ENCODE peak calls at places on chromosome 22, in four cellular contexts. K is heart left ventricle, H is body of pancreas, C is lower lobe of right lung. O is an unnamed sample.

GRCh38 chr22:29870574-29870973 is 12.4 kb upstream of the MTMR3 start:
- DNase-seq in H (no peak), C (no peak), K (no peak), O (no peak)

GRCh38 chr22:22374579-22374978 is 130.0 kb downstream of the VPREB1 start:
- DNase-seq in C (no peak), H (no peak), K (no peak), O (no peak)

GRCh38 chr22:24482998-24483397 is 12.1 kb upstream of the UPB1 start:
- DNase-seq in K (no peak), C (no peak), H (no peak), O (no peak)

GRCh38 chr22:44685384-44686056 is 16.5 kb upstream of the PRR5 start:
- DNase-seq in C (peak), H (no peak), K (no peak), O (no peak)

GRCh38 chr22:23399367-23400285 is 180.5 kb downstream of the IGLL1 start:
- DNase-seq in H (no peak), K (no peak), C (no peak), O (no peak)

GRCh38 chr22:42758929-42759629 is 38.4 kb upstream of the A4GALT start:
- DNase-seq in H (no peak), K (no peak), C (no peak), O (no peak)

GRCh38 chr22:46009730-46010129 is 32.8 kb upstream of the WNT7B start:
- DNase-seq in K (peak), H (peak), C (peak), O (no peak)

GRCh38 chr22:41261541-41262249 is 21.0 kb upstream of the CHADL start:
- DNase-seq in K (peak), H (no peak), C (no peak), O (no peak)

GRCh38 chr22:50078246-50078645 is 7.0 kb downstream of the MLC1 start:
- DNase-seq in C (no peak), H (no peak), K (no peak), O (no peak)

GRCh38 chr22:24758164-24758799 is 16.2 kb downstream of the PIWIL3 start:
- DNase-seq in C (no peak), H (peak), K (peak), O (no peak)

DNA sequence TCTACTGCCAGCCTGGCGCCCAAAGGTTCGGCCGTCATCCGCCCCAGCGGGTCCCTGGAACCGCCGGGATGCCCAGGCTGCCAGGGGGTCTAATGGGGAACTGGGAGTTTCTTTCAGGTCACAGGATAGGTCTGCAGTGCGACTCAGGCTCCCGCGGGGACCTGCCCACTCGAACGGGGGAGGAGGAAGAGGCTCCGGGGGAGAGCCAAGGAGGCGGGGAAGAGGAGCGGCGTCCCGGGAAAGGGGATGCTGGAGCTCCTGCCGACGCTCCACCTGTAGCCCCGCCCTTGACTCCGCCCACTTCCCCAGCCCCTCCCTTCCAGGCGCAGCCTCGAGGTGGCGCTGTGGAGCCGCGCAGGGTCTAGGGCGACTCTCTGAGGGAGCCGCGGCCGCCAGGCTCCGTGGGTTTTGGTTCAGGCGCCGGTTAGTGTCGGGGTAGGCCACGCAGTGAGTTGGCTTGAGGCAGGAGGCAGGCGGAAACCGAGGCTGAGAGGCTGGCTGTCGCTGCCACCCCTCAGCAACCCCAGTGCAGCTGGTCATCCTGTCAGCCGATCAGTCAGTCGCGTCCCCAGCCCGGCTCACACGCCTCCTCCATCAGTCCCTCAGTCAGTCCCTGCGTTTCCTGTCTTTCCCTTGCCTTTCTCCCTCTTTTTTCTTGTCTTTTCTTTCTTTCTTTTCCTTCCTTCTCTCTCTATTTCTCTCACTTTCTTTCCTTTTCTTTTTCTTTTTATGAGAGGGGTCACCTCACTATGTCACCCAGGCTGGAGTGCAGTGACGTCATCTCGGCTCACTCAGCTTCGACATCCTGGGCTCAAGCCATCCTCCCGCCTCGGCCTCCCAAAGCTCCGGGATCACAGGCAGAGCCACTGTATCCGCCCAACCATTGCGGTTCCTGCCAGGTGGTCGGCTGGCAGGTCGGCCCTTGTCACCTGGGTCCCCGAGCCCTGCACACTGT is 26.4 kb downstream of the YWHAH start:
- DNase-seq in C (peak), H (peak), K (peak), O (peak)
- H3K4me3 ChIP-seq in C (peak), H (no peak), K (peak), O (peak)

GRCh38 chr22:38953577-38954413 is 3.6 kb upstream of the APOBEC3A start:
- DNase-seq in K (no peak), H (no peak), C (no peak), O (no peak)

GRCh38 chr22:38952382-38952993 is 4.9 kb upstream of the APOBEC3A start:
- DNase-seq in K (no peak), C (no peak), H (no peak), O (no peak)

GRCh38 chr22:38951734-38952133 is 5.7 kb upstream of the APOBEC3A start:
- DNase-seq in H (no peak), K (no peak), C (no peak), O (no peak)

GRCh38 chr22:38954414-38955043 is 2.9 kb upstream of the APOBEC3A start:
- DNase-seq in K (no peak), H (no peak), C (no peak), O (no peak)

GRCh38 chr22:38953091-38953490 is 4.3 kb upstream of the APOBEC3A start:
- DNase-seq in H (no peak), C (no peak), K (no peak), O (no peak)
- H3K27ac ChIP-seq in H (no peak), C (peak), K (no peak), O (no peak)

GRCh38 chr22:17106785-17107546 is 14.2 kb downstream of the TMEM121B start:
- DNase-seq in H (no peak), C (peak), K (peak), O (no peak)

GRCh38 chr22:17105143-17106129 is 15.7 kb downstream of the TMEM121B start:
- DNase-seq in K (no peak), H (no peak), C (no peak), O (peak)

GRCh38 chr22:17104336-17104935 is 16.7 kb downstream of the TMEM121B start:
- DNase-seq in K (no peak), H (no peak), C (no peak), O (no peak)

GRCh38 chr22:17107547-17107810 is 13.7 kb downstream of the TMEM121B start:
- DNase-seq in K (no peak), C (no peak), H (no peak), O (no peak)

GRCh38 chr22:17106161-17106784 is 14.9 kb downstream of the TMEM121B start:
- DNase-seq in C (no peak), K (no peak), H (no peak), O (peak)
- TF ChIP-seq CTCF in C (no peak), K (no peak), H (no peak), O (no peak)

DNA sequence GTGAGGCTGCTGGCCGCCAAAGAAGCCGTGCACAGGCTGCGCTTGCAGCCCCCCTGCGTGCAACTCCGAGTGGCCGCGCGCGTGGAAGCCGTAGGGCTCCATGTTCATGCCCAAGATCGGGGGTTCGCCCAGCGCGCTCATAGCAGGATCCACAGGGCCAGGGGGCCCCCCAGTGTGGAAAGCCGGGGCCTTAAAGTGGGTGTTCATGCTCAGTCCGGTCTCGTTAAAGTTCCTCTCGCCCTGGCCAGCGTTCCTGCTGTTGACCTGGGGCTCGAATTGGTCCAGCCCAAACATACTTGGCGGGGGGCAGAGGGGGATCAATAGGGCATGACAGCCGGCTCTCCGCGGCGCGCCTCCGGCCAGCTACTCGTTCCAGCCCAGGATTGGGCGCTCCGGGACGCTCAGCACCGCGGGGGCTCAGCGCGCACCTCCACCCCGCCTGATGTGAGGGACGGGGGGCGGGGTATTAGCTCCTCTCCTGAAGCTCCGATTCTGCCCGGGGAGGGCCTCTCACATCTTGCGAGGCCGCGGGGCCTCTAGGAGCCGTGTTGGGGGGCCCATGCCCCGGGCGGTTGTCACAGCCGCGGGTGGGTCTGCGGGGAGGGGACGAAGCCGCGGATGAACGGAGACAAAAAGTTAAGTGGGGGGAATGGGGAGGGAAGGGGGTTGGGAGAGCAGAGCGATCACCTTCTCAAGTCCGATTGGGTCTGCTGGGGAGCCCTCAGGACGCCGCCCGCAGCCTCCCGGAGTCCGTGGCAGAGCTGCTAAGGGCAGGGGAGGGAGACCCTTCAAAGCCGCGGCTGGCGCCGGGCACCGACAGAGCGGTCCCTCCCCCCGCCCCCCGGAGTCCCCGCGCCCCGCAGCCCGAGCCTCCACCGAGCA is 1.1 kb downstream of the MN1 start:
- DNase-seq in H (no peak), K (peak), C (no peak), O (no peak)
- H3K4me3 ChIP-seq in H (peak), K (peak), C (peak), O (peak)

DNA sequence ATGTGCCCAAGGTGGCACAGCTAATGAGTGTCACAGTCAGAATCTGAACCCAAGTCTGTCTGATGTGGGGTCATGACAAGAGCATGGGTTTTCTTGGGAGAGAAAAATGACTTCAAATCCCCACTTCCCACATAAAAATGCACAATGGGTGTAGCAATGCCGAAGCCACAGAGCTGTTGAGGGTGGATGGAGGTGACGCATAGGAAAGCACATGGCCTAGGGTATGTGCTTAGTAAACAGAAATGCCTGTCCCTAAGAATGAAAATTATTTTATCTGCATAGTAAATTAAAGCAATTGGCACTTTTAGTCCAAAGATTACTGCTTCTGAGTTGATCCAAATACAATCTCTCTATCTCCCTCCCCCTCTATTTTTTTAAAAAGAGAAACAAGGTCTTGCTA is 10.9 kb downstream of the MICAL3 start:
- DNase-seq in C (no peak), K (no peak), H (no peak), O (no peak)
- H3K27ac ChIP-seq in C (no peak), K (no peak), H (no peak), O (no peak)

DNA sequence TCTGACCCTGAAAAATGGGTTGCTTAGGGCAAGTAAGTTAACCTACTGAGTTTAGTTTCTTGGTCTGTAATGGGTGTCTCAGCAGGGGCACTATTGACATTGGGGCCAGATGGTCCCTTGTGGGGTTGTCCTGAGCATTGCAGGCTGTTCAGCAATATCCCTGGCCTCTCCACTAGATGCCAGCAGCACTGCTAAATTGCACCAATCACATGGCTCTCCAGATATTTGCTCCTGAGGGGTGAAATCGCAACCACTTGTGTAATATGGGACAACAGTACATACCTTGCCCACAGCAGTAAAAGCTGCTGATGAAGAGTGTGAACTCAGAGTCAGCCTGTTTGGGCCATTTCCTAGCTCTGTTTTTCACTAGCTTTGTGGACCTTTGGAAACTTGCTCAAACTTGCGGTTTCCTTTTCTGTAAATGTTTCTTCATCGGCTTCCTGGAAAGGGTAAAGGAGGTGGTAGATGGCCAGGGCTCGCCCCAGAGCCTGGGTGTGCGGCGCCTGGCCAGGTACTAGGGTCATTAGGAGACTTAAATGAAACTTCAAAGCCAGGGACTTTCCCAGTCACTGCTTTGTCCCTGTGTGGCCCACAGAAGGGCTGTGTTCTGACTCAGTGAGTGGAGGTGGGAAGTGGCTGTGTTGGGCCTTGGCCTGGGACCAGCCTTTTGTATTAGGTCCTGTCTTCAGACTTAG is 13.0 kb downstream of the NCF4 start:
- DNase-seq in K (no peak), H (peak), C (peak), O (peak)
- TF ChIP-seq CTCF in K (peak), H (peak), C (peak), O (no peak)

GRCh38 chr22:48558606-48559402 is 1268.9 kb downstream of the BRD1 start:
- DNase-seq in C (no peak), K (peak), H (no peak), O (no peak)

GRCh38 chr22:48560836-48561235 is 1266.8 kb downstream of the BRD1 start:
- DNase-seq in K (peak), H (no peak), C (peak), O (no peak)

GRCh38 chr22:48560389-48560751 is 1267.3 kb downstream of the BRD1 start:
- DNase-seq in H (no peak), C (peak), K (no peak), O (no peak)

GRCh38 chr22:48561676-48562075 is 1266.0 kb downstream of the BRD1 start:
- DNase-seq in C (peak), H (no peak), K (peak), O (no peak)

DNA sequence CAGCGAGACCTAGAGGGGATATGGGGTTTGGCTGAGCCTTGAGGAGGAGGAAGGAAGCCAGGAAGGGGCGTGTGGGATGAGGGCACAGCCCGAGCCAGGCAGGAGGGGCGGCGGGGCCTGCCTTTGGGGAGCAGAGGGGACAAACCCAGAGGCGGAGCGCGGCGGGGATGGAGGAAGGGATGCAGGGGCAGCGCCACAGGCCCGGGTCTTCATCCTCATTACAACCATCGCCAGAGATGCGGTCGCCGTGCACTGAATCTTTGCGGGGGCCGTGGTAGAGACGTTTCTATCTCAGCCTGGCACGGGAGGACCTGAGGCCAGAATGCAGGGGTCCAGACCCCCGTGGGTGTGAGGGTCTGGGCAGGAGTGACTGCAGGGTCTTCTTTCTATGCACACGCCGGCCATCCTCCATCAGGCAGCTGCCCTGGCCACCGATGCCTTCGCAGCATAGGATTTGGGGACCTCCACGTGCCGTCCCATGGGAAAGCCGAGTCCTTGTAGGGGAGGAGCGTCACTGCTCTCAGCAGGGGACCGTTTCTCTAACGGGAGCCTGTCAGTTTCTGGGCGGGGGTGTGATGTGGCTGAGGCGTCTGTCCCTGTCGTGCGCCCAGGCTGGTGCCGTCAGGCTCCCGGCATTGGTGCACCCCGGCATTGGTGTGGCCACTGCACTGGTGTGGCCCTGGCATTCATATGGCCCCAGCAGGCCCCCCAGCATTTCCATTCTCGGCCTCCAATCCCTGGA is 1267.9 kb downstream of the BRD1 start:
- DNase-seq in K (peak), H (no peak), C (no peak), O (no peak)
- H3K4me3 ChIP-seq in K (no peak), H (no peak), C (no peak), O (no peak)